ENCODE peak calls at places on chromosomes 7 and 10, in six cellular contexts. E, B, H, P, L and X are unnamed samples.

GRCh38 chr7:124992881-124993562 is 63.4 kb upstream of the POT1 start:
- DNase-seq in E (no peak), P (no peak), H (peak; percentile 36), L (no peak), B (peak; percentile 57), X (no peak)

GRCh38 chr7:152395115-152395514 is 40.7 kb downstream of the KMT2C start:
- DNase-seq in B (peak; percentile 20), P (no peak), H (peak; percentile 3), L (no peak), E (no peak), X (no peak)

GRCh38 chr7:36677769-36678435 is 46.4 kb downstream of the AOAH start:
- DNase-seq in H (no peak), E (no peak), P (peak; percentile 52), L (no peak), B (no peak), X (no peak)

GRCh38 chr10:119360181-119360921 is 153.0 kb downstream of the GRK5 start:
- DNase-seq in H (no peak), L (no peak), B (no peak), E (no peak), P (peak; percentile 19), X (no peak)

GRCh38 chr10:46251857-46252847 is 34.6 kb upstream of the ANTXRL start:
- DNase-seq in B (no peak), E (no peak), P (no peak), L (no peak), H (no peak), X (no peak)

GRCh38 chr10:22629843-22630228 is 84.5 kb downstream of the PIP4K2A start:
- DNase-seq in B (no peak), H (no peak), L (no peak), P (no peak), E (no peak), X (no peak)

GRCh38 chr7:107396081-107396480 is 73.8 kb upstream of the GPR22 start:
- DNase-seq in P (no peak), B (no peak), E (no peak), L (no peak), H (no peak), X (no peak)

GRCh38 chr7:1770331-1770730 is 100.3 kb downstream of the ELFN1 start:
- DNase-seq in H (no peak), P (no peak), E (no peak), L (no peak), B (no peak), X (no peak)

GRCh38 chr7:100829150-100829716 is 1.9 kb upstream of the EPHB4 start:
- DNase-seq in L (peak; percentile 35), E (no peak), P (no peak), H (no peak), B (no peak), X (no peak)

GRCh38 chr7:128389085-128389814 is 20.5 kb downstream of the IMPDH1 start:
- DNase-seq in B (no peak), P (no peak), L (no peak), E (no peak), H (no peak), X (no peak)

GRCh38 chr7:136897676-136898075 is 29.2 kb downstream of the CHRM2 start:
- DNase-seq in H (no peak), E (no peak), B (no peak), L (no peak), P (no peak), X (no peak)

GRCh38 chr10:29540016-29540415 is 94.8 kb downstream of the SVIL start:
- DNase-seq in H (no peak), L (no peak), P (no peak), E (no peak), B (no peak), X (no peak)

GRCh38 chr7:93830141-93830925 is 60.2 kb downstream of the TFPI2 start:
- DNase-seq in H (no peak), L (no peak), P (no peak), B (no peak), E (no peak), X (no peak)

GRCh38 chr7:24825931-24826661 is 68.8 kb upstream of the GSDME start:
- DNase-seq in P (no peak), H (no peak), B (no peak), L (no peak), E (no peak), X (no peak)